ENCODE peak calls at places on chromosomes 3 and 15, in six cellular contexts. A, L, D, E, U and Q are unnamed samples.
A peak's percentile ranks its signal among the peaks of the same experiment; 100 is the strongest.

GRCh38 chr3:74273091-74273490 is 341.4 kb downstream of the CNTN3 start:
- DNase-seq in A (no peak), L (no peak), D (no peak), E (no peak), U (no peak), Q (no peak)

GRCh38 chr3:135368316-135368715 is 573.3 kb downstream of the EPHB1 start:
- DNase-seq in A (no peak), L (no peak), D (no peak), E (no peak), U (no peak), Q (peak; percentile 12)

GRCh38 chr3:49124991-49125670 is 4.5 kb upstream of the USP19 start:
- DNase-seq in A (no peak), L (peak; percentile 15), D (no peak), E (no peak), U (no peak), Q (no peak)

GRCh38 chr3:126135398-126136076 is 44.8 kb downstream of the ALDH1L1 start:
- DNase-seq in A (peak; percentile 6), L (no peak), D (no peak), E (no peak), U (no peak), Q (no peak)

GRCh38 chr3:159734681-159735080 is 254.0 kb upstream of the IL12A start:
- DNase-seq in A (no peak), L (no peak), D (no peak), E (no peak), U (no peak), Q (no peak)

GRCh38 chr3:3015472-3016089 is 94.6 kb downstream of the IL5RA start:
- DNase-seq in A (peak; percentile 58), L (no peak), D (peak; percentile 40), E (peak; percentile 3), U (peak; percentile 31), Q (peak; percentile 63)

GRCh38 chr3:97981886-97982285 is 9.7 kb upstream of the RIOX2 start:
- DNase-seq in A (no peak), L (no peak), D (no peak), E (no peak), U (peak; percentile 26), Q (no peak)

GRCh38 chr3:129572603-129573002 is 29.6 kb downstream of the H1-8 start:
- DNase-seq in A (no peak), L (no peak), D (no peak), E (no peak), U (no peak), Q (no peak)

GRCh38 chr3:173690542-173690941 is 293.0 kb downstream of the NLGN1 start:
- DNase-seq in A (no peak), L (no peak), D (no peak), E (peak; percentile 75), U (peak; percentile 11), Q (no peak)

GRCh38 chr3:11784962-11785361 is 61.7 kb downstream of the TAMM41 start:
- DNase-seq in A (peak; percentile 39), L (peak; percentile 19), D (no peak), E (no peak), U (no peak), Q (no peak)

GRCh38 chr3:6799264-6799915 is 61.5 kb upstream of the GRM7 start:
- DNase-seq in A (peak; percentile 24), L (peak; percentile 49), D (peak; percentile 3), E (no peak), U (no peak), Q (peak; percentile 61)

GRCh38 chr15:81264072-81264857 is 59.7 kb downstream of the STARD5 start:
- DNase-seq in A (no peak), L (no peak), D (no peak), E (no peak), U (no peak), Q (no peak)

GRCh38 chr3:107794664-107795443 is 272.1 kb downstream of the BBX start:
- DNase-seq in A (peak; percentile 25), L (no peak), D (no peak), E (no peak), U (peak; percentile 22), Q (no peak)

GRCh38 chr15:62163847-62164499 is 1.1 kb downstream of the C2CD4B start:
- DNase-seq in A (peak; percentile 68), L (peak; percentile 11), D (peak; percentile 18), E (no peak), U (no peak), Q (peak; percentile 61)

GRCh38 chr15:39282663-39283208 is 298.1 kb upstream of the THBS1 start:
- DNase-seq in A (no peak), L (no peak), D (no peak), E (no peak), U (no peak), Q (no peak)

GRCh38 chr3:47282424-47283192 is at the start of the genes KIF9 and KLHL18:
- DNase-seq in A (peak; percentile 94), L (peak; percentile 94), D (peak; percentile 92), E (peak; percentile 90), U (peak; percentile 95), Q (peak; percentile 96)

GRCh38 chr15:66374179-66374578 is 12.5 kb upstream of the MAP2K1 start:
- DNase-seq in A (no peak), L (no peak), D (no peak), E (no peak), U (no peak), Q (no peak)

GRCh38 chr15:41979493-41980266 is 7.3 kb upstream of the EHD4 start:
- DNase-seq in A (no peak), L (no peak), D (no peak), E (no peak), U (no peak), Q (no peak)

GRCh38 chr3:163745204-163745603 is 1333.1 kb downstream of the SI start:
- DNase-seq in A (no peak), L (no peak), D (no peak), E (no peak), U (no peak), Q (no peak)

GRCh38 chr3:12405432-12406272 is 78.6 kb upstream of the TSEN2 start:
- DNase-seq in A (no peak), L (no peak), D (no peak), E (peak; percentile 97), U (peak; percentile 99), Q (no peak)

DNA sequence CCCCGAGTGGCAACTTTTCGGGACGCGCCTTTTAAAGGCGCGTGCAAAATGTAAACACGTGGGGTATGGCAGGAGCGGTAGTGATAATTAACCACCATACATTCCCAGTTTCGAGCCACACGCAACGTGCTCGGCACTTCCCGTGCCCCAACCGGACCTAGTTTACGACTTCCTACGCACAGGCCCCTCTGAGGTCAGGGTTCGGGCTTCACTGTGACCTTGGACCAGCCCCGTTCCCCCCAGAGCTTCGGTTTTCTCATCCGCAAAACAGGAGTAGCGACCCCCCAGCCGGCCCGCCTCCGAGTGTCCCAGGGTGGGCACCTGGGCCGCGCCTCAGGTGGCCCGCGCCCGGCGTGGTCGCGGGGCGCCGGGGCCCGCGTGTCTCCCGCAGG is 451 bp downstream of the CHCHD4 start:
- DNase-seq in A (peak; percentile 77), L (peak; percentile 80), D (peak; percentile 9), E (no peak), U (peak; percentile 59), Q (no peak)
- H2AFZ ChIP-seq in A (peak overlapping the region; percentile 88), L (peak overlapping the region; percentile 84), D (peak overlapping the region; percentile 99), E (peak overlapping the region; percentile 80), U (peak overlapping the region; percentile 89), Q (peak overlapping the region; percentile 77)

DNA sequence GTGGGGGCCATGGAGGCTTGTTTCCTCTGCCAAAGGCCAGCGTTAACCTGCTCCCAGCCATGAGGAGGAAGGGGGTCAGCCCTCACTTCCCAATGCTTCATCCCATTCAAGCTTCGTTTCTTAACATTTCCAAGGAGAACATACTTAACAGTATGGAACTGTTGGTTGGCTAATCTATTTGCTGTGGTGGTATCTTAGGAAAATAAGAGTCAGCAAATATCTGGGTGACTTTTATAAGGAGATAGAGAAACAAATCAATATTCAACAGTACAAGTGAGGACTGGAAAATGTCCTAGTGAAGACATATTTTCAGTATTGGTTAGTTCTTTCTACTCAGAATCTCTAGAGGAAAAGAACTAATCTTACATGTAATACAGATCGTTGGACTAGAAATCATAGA is 223.8 kb upstream of the ARRDC4 start:
- DNase-seq in A (no peak), L (no peak), D (no peak), E (no peak), U (no peak), Q (no peak)
- H2AFZ ChIP-seq in A (no peak overlapping the region), L (no peak overlapping the region), D (no peak overlapping the region), E (no peak overlapping the region), U (no peak overlapping the region), Q (no peak overlapping the region)

GRCh38 chr3:28151608-28152228 is 89.7 kb upstream of the CMC1 start:
- DNase-seq in A (no peak), L (no peak), D (no peak), E (no peak), U (peak; percentile 23), Q (no peak)

GRCh38 chr3:28149960-28150359 is 91.5 kb upstream of the CMC1 start:
- DNase-seq in A (no peak), L (no peak), D (no peak), E (no peak), U (no peak), Q (no peak)

GRCh38 chr3:28150465-28151206 is 90.8 kb upstream of the CMC1 start:
- DNase-seq in A (no peak), L (no peak), D (no peak), E (no peak), U (no peak), Q (no peak)

DNA sequence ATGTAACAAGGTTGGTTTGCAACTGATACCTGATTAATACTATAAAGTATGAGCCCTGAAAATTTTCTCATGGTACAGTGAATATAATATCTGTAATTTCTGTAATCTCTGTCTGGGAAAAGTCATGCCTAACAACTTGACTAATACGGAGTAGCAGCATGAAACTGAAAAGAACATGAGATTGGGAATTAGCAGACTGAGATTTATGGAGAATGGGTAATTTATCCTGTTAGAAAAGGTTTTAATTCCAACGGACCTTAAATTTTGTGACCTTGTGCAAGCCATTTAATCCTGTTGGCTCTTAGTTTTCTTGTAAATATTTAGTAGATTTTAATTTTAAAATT is 90.2 kb upstream of the CMC1 start:
- DNase-seq in A (no peak), L (no peak), D (no peak), E (no peak), U (no peak), Q (no peak)
- H2AFZ ChIP-seq in A (no peak overlapping the region), L (peak overlapping the region; percentile 33), D (no peak overlapping the region), E (no peak overlapping the region), U (no peak overlapping the region), Q (no peak overlapping the region)

GRCh38 chr3:45180051-45180450 is 33.9 kb upstream of the CDCP1 start:
- DNase-seq in A (no peak), L (no peak), D (no peak), E (peak; percentile 62), U (peak; percentile 63), Q (no peak)

GRCh38 chr3:45178131-45179023 is 32.2 kb upstream of the CDCP1 start:
- DNase-seq in A (no peak), L (no peak), D (no peak), E (peak; percentile 84), U (peak; percentile 78), Q (no peak)

GRCh38 chr3:45176912-45177311 is 30.7 kb upstream of the CDCP1 start:
- DNase-seq in A (no peak), L (no peak), D (no peak), E (no peak), U (no peak), Q (no peak)

GRCh38 chr3:45180899-45181298 is 34.7 kb upstream of the CDCP1 start:
- DNase-seq in A (no peak), L (no peak), D (no peak), E (no peak), U (no peak), Q (no peak)

DNA sequence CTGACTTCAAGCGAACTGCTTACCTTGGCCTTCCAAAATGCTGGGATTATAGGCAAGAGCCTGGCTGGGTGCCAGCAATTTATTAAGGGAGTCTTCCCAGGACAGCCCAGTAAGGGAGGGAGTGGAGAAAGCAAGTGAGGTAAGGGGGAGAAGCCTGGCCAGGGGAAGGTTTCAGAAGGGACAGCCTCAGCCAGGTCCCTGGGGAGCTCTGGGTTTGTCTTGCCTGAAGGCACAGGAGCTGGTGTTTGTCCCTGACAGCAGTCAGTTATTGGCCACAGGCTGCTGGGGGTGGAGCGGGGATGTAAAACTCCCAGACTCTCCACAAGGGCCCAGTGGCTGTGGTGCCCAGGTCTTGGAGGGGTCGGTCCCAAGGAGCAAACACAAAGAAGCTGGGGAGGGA is 33.0 kb upstream of the CDCP1 start:
- DNase-seq in A (no peak), L (no peak), D (no peak), E (no peak), U (no peak), Q (no peak)
- H2AFZ ChIP-seq in A (no peak overlapping the region), L (no peak overlapping the region), D (no peak overlapping the region), E (no peak overlapping the region), U (no peak overlapping the region), Q (no peak overlapping the region)